ENCODE peak calls at places on chromosomes 6 and 20, in nine cellular contexts. O is fibroblast of mammary gland; J is AG04450; H is CD8-positive, alpha-beta memory T cell; K is Caco-2; A is AG09309; U is choroid plexus epithelial cell; X is body of pancreas; D is foreskin fibroblast. S is an unnamed sample.

GRCh38 chr6:117829594-117830319 is 77.3 kb upstream of the SLC35F1 start:
- DNase-seq in O (peak), J (no peak), H (no peak), K (no peak), A (no peak), U (peak), X (peak), D (no peak), S (peak)

GRCh38 chr6:40586800-40587201 is 363 bp downstream of the LRFN2 start:
- DNase-seq in O (no peak), J (no peak), H (no peak), K (no peak), A (no peak), U (no peak), X (peak), D (no peak), S (no peak)

GRCh38 chr20:57469418-57470211 is 55.3 kb downstream of the CTCFL start:
- DNase-seq in O (no peak), J (no peak), H (no peak), K (peak), A (no peak), U (no peak), X (no peak), D (no peak), S (no peak)

GRCh38 chr6:111871207-111871606 is 2.0 kb downstream of the FYN start:
- DNase-seq in O (no peak), J (no peak), H (peak), K (no peak), A (no peak), U (peak), X (no peak), D (no peak), S (no peak)

GRCh38 chr6:110181131-110182027 is 1.2 kb downstream of the CDC40 start:
- DNase-seq in O (no peak), J (no peak), H (no peak), K (no peak), A (no peak), U (peak), X (no peak), D (peak), S (no peak)

GRCh38 chr6:93820465-93821082 is 401.2 kb upstream of the EPHA7 start:
- DNase-seq in O (no peak), J (no peak), H (no peak), K (no peak), A (no peak), U (no peak), X (no peak), D (no peak), S (no peak)

GRCh38 chr6:147868493-147869222 is 360.2 kb downstream of the SAMD5 start:
- DNase-seq in O (peak), J (no peak), H (no peak), K (no peak), A (no peak), U (peak), X (no peak), D (peak), S (no peak)

GRCh38 chr20:19802099-19802491 is 44.0 kb downstream of the RIN2 start:
- DNase-seq in O (no peak), J (no peak), H (no peak), K (no peak), A (no peak), U (no peak), X (no peak), D (no peak), S (no peak)

GRCh38 chr20:46333136-46333991 is 25.1 kb upstream of the CDH22 start:
- DNase-seq in O (no peak), J (no peak), H (no peak), K (no peak), A (no peak), U (no peak), X (no peak), D (no peak), S (no peak)

GRCh38 chr20:50095476-50096078 is 17.4 kb downstream of the UBE2V1 start:
- DNase-seq in O (no peak), J (no peak), H (no peak), K (peak), A (no peak), U (no peak), X (no peak), D (no peak), S (no peak)

GRCh38 chr20:36339646-36340592 is 33.8 kb downstream of the DLGAP4 start:
- DNase-seq in O (no peak), J (no peak), H (no peak), K (peak), A (no peak), U (no peak), X (no peak), D (no peak), S (no peak)

GRCh38 chr6:2900821-2901644 is 2.1 kb downstream of the SERPINB9 start:
- DNase-seq in O (no peak), J (no peak), H (no peak), K (no peak), A (no peak), U (peak), X (no peak), D (no peak), S (no peak)

GRCh38 chr6:82419088-82419720 is 55.6 kb downstream of the TPBG start:
- DNase-seq in O (peak), J (no peak), H (no peak), K (no peak), A (no peak), U (no peak), X (no peak), D (no peak), S (no peak)

GRCh38 chr6:82415820-82416219 is 52.2 kb downstream of the TPBG start:
- DNase-seq in O (no peak), J (no peak), H (no peak), K (no peak), A (no peak), U (no peak), X (no peak), D (no peak), S (no peak)

GRCh38 chr6:82419859-82420258 is 56.2 kb downstream of the TPBG start:
- DNase-seq in O (peak), J (no peak), H (no peak), K (no peak), A (no peak), U (no peak), X (no peak), D (no peak), S (no peak)

GRCh38 chr6:82413868-82414267 is 50.3 kb downstream of the TPBG start:
- DNase-seq in O (no peak), J (no peak), H (no peak), K (no peak), A (no peak), U (no peak), X (no peak), D (no peak), S (no peak)

DNA sequence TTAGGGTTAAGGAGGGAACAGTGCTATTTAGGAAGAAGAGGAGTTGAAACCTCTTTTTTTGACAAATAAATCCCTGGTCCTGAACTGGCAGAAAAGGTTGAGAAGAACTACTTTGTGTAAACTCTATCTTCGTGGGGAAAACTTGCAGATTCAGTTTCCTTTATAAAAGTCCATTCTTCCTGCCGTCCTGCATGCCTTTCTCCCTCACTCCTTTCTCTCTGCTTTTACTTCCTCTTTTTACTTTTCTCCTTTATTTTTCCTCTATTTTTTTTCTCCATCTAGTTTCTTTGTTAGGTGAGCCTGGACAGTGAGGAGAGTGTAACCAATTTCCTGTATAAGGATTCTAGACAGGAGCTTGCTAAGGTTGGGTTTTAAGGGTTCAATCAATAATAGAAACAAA is 52.7 kb downstream of the TPBG start:
- DNase-seq in O (no peak), J (no peak), H (no peak), K (no peak), A (no peak), U (no peak), X (no peak), D (no peak), S (no peak)
- H3K4me3 ChIP-seq in O (no peak), J (no peak), H (no peak), K (no peak), A (no peak), U (no peak), X (no peak), D (no peak), S (no peak)

GRCh38 chr6:43074847-43075741 is 1.0 kb upstream of the PTK7 start:
- DNase-seq in O (peak), J (peak), H (no peak), K (no peak), A (peak), U (peak), X (peak), D (peak), S (no peak)
- H3K4me3 ChIP-seq in O (peak), J (peak), H (no peak), K (no peak), A (peak), U (peak), X (no peak), D (peak), S (peak)

GRCh38 chr6:137589067-137589848 is 95.1 kb upstream of the OLIG3 start:
- DNase-seq in O (peak), J (peak), H (peak), K (peak), A (peak), U (peak), X (no peak), D (peak), S (no peak)
- H3K4me3 ChIP-seq in O (no peak), J (no peak), H (no peak), K (no peak), A (no peak), U (no peak), X (no peak), D (no peak), S (no peak)

GRCh38 chr6:56690519-56691200 is 48.0 kb upstream of the DST start:
- DNase-seq in O (peak), J (no peak), H (no peak), K (no peak), A (no peak), U (peak), X (no peak), D (peak), S (peak)

GRCh38 chr6:56691201-56691595 is 48.5 kb upstream of the DST start:
- DNase-seq in O (no peak), J (no peak), H (no peak), K (no peak), A (no peak), U (no peak), X (no peak), D (no peak), S (no peak)

GRCh38 chr6:56688521-56688920 is 45.8 kb upstream of the DST start:
- DNase-seq in O (peak), J (no peak), H (no peak), K (no peak), A (no peak), U (no peak), X (no peak), D (no peak), S (no peak)

GRCh38 chr6:56689114-56689513 is 46.4 kb upstream of the DST start:
- DNase-seq in O (no peak), J (no peak), H (no peak), K (no peak), A (no peak), U (no peak), X (no peak), D (no peak), S (no peak)

GRCh38 chr6:56689663-56690062 is 47.0 kb upstream of the DST start:
- DNase-seq in O (no peak), J (no peak), H (no peak), K (no peak), A (no peak), U (no peak), X (no peak), D (no peak), S (no peak)
- H3K4me3 ChIP-seq in O (no peak), J (no peak), H (no peak), K (no peak), A (no peak), U (peak), X (no peak), D (peak), S (no peak)

GRCh38 chr6:7051780-7052440 is 55.9 kb upstream of the RREB1 start:
- DNase-seq in O (peak), J (no peak), H (peak), K (peak), A (no peak), U (peak), X (peak), D (no peak), S (no peak)
- H3K4me3 ChIP-seq in O (peak), J (peak), H (peak), K (peak), A (peak), U (peak), X (peak), D (peak), S (peak)

GRCh38 chr6:168377481-168377850 is 57.9 kb upstream of the DACT2 start:
- DNase-seq in O (peak), J (no peak), H (no peak), K (no peak), A (no peak), U (no peak), X (peak), D (no peak), S (no peak)
- H3K4me3 ChIP-seq in O (no peak), J (no peak), H (no peak), K (no peak), A (no peak), U (no peak), X (no peak), D (no peak), S (no peak)

GRCh38 chr20:53738945-53739798 is 145.5 kb upstream of the ZNF217 start:
- DNase-seq in O (no peak), J (no peak), H (no peak), K (no peak), A (no peak), U (peak), X (no peak), D (no peak), S (no peak)
- H3K4me3 ChIP-seq in O (no peak), J (no peak), H (no peak), K (peak), A (no peak), U (no peak), X (no peak), D (peak), S (no peak)